ENCODE peak calls at places on chromosomes 5 and 9, in six cellular contexts. N is T-cell; P is transverse colon; E is stimulated activated CD4-positive, alpha-beta T cell treated with anti-CD3 and anti-CD28 coated beads, Interleukin-12 subunit alpha, Interleukin-12 subunit beta, amount 100 ng/mL, for 4 hours; K is stimulated activated CD8-positive, alpha-beta memory T cell treated with anti-CD3 and anti-CD28 coated beads, Interleukin-15, amount 100 ng/mL, for 1 hour; U is activated CD4-positive, alpha-beta T cell treated with anti-CD3 and anti-CD28 coated beads for 48 hours. I is an unnamed sample.

GRCh38 chr9:16385590-16386578 is 484.6 kb downstream of the BNC2 start:
- DNase-seq in N (no peak), P (no peak), E (no peak), K (no peak), U (no peak), I (no peak)

GRCh38 chr5:125882061-125882460 is 541.1 kb upstream of the GRAMD2B start:
- DNase-seq in N (no peak), P (no peak), E (no peak), K (no peak), U (no peak), I (no peak)

GRCh38 chr9:88628114-88628513 is 93.1 kb downstream of the NXNL2 start:
- DNase-seq in N (no peak), P (no peak), E (no peak), K (no peak), U (no peak), I (no peak)

GRCh38 chr9:71863652-71864051 is 47.3 kb downstream of the ABHD17B start:
- DNase-seq in N (no peak), P (no peak), E (no peak), K (no peak), U (no peak), I (no peak)

GRCh38 chr5:42858709-42859108 is 47.0 kb upstream of the SELENOP start:
- DNase-seq in N (no peak), P (peak; percentile 27), E (no peak), K (no peak), U (no peak), I (no peak)

GRCh38 chr5:66554211-66554610 is 42.0 kb upstream of the MAST4 start:
- DNase-seq in N (no peak), P (peak; percentile 9), E (no peak), K (no peak), U (peak; percentile 60), I (peak; percentile 17)

GRCh38 chr5:61290815-61291214 is 41.2 kb upstream of the ZSWIM6 start:
- DNase-seq in N (no peak), P (peak; percentile 72), E (no peak), K (no peak), U (no peak), I (no peak)

GRCh38 chr5:140112685-140113179 is 1.2 kb upstream of the PURA start:
- DNase-seq in N (no peak), P (no peak), E (no peak), K (no peak), U (no peak), I (no peak)

GRCh38 chr5:151480859-151481258 is 33.5 kb downstream of the SLC36A1 start:
- DNase-seq in N (no peak), P (no peak), E (no peak), K (no peak), U (no peak), I (no peak)